ENCODE peak calls at places on chromosome 16, in five cellular contexts. O is CD4-positive, CD25-positive, alpha-beta regulatory T cell; F is stomach; U is uterus; T is Peyer's patch. V is an unnamed sample. For H3K4me1 and H3K9me3, the result is how much of the 10 kb centered on the place peaks cover.

GRCh38 chr16:4733747-4734062 is 366 bp downstream of the ANKS3 start:
- DNase-seq in O (no peak), F (no peak), U (no peak), T (no peak), V (no peak)

GRCh38 chr16:89686520-89687091 is at the start of gene CDK10:
- DNase-seq in O (peak), F (peak), U (peak), T (peak), V (peak)

GRCh38 chr16:82061861-82062525 is 26.9 kb downstream of the HSD17B2 start:
- DNase-seq in O (no peak), F (no peak), U (no peak), T (no peak), V (peak)

GRCh38 chr16:970379-970765 is 412 bp downstream of the LMF1 start:
- DNase-seq in O (no peak), F (no peak), U (no peak), T (no peak), V (no peak)

GRCh38 chr16:3992297-3993051 is 112.0 kb upstream of the CREBBP start:
- DNase-seq in O (no peak), F (no peak), U (no peak), T (no peak), V (no peak)

GRCh38 chr16:3065069-3065741 is at the start of gene IL32:
- DNase-seq in O (peak), F (peak), U (peak), T (peak), V (peak)

GRCh38 chr16:13471036-13471435 is 448.9 kb upstream of the ERCC4 start:
- DNase-seq in O (no peak), F (no peak), U (no peak), T (no peak), V (no peak)

GRCh38 chr16:74727903-74728302 is 27.2 kb upstream of the MLKL start:
- DNase-seq in O (no peak), F (no peak), U (no peak), T (no peak), V (no peak)

GRCh38 chr16:58733248-58733670 is 857 bp downstream of the GOT2 start:
- DNase-seq in O (no peak), F (no peak), U (no peak), T (no peak), V (no peak)

GRCh38 chr16:1996175-1996574 is 6.4 kb downstream of the SYNGR3 start:
- DNase-seq in O (no peak), F (no peak), U (no peak), T (no peak), V (no peak)

GRCh38 chr16:53052519-53053501 is at the start of gene CHD9NB:
- DNase-seq in O (no peak), F (no peak), U (no peak), T (peak), V (no peak)

GRCh38 chr16:6956511-6956910 is 376.1 kb upstream of the RBFOX1 start:
- DNase-seq in O (no peak), F (no peak), U (no peak), T (no peak), V (no peak)

GRCh38 chr16:72399811-72400210 is 227.9 kb upstream of the PMFBP1 start:
- DNase-seq in O (no peak), F (no peak), U (no peak), T (no peak), V (no peak)

GRCh38 chr16:27867122-27868110 is 196.1 kb downstream of the GSG1L start:
- DNase-seq in O (peak), F (peak), U (peak), T (peak), V (peak)

GRCh38 chr16:73014768-73015167 is 33.2 kb downstream of the ZFHX3 start:
- DNase-seq in O (no peak), F (no peak), U (no peak), T (no peak), V (no peak)

GRCh38 chr16:4830408-4830807 is 16.7 kb downstream of the GLYR1 start:
- DNase-seq in O (no peak), F (no peak), U (no peak), T (no peak), V (no peak)

GRCh38 chr16:3256146-3256875 is at the start of gene MEFV:
- DNase-seq in O (no peak), F (no peak), U (no peak), T (no peak), V (no peak)

GRCh38 chr16:7363397-7364053 is 30.9 kb downstream of the RBFOX1 start:
- DNase-seq in O (no peak), F (peak), U (no peak), T (no peak), V (no peak)

GRCh38 chr16:5041604-5042133 is 7.9 kb upstream of the NAGPA start:
- DNase-seq in O (no peak), F (no peak), U (no peak), T (peak), V (no peak)

GRCh38 chr16:21060027-21060510 is 90.6 kb downstream of the DNAH3 start:
- DNase-seq in O (no peak), F (peak), U (no peak), T (no peak), V (no peak)

GRCh38 chr16:85192233-85192632 is 80.0 kb upstream of the CIBAR2 start:
- DNase-seq in O (no peak), F (no peak), U (no peak), T (no peak), V (no peak)
- H3K4me1 ChIP-seq in O (under half), F (under half), U (under half), T (under half), V (under half)

GRCh38 chr16:61579195-61579594 is 457.0 kb downstream of the CDH8 start:
- DNase-seq in O (no peak), F (no peak), U (no peak), T (no peak), V (no peak)
- H3K9me3 ChIP-seq in O (under half), F (under half), U (under half), T (under half), V (under half)

DNA sequence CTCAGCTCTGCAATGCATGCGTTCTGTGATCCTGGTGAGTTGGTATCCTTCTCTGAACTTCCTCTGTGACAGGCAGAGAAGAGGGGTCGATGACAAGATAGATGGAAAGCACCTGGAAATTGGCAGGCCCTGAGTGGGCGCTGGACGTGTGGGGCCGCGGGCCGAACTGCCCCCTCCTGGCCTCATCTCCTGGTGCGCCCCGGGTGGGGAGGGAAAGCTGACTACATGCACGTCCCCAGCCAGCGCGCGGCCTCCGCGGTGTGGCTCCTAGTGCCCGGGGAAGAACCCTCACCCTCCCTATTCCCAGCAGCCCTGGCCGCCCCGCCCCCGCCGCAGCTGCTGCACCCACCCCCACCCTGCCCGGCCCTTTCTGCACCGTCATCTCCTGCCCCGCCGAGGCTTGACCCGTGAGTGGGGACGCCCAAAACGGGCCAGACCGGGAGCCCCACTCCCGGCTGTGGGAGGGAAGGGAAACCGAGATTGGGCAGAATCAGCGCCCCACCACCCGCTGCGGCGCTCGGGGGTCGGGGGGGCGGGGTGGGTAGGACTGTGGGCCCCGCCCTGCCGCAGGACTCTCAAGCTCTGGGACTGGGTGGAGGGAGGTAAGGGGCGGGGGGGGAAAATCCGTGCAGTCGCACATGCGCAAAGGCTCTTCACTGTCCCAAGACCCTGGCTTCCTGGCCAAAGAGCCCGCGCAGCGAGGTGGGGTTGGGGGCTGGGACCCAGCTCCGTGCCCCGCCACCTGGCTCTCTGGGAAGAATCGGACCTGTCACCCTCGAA is at the start of gene NOL3:
- DNase-seq in O (no peak), F (peak), U (peak), T (peak), V (no peak)
- H3K4me1 ChIP-seq in O (under half), F (under half), U (under half), T (under half), V (under half)

GRCh38 chr16:84876873-84877606 is 57.3 kb downstream of the CRISPLD2 start:
- DNase-seq in O (no peak), F (no peak), U (no peak), T (no peak), V (no peak)

GRCh38 chr16:84874983-84875382 is 55.2 kb downstream of the CRISPLD2 start:
- DNase-seq in O (no peak), F (no peak), U (no peak), T (no peak), V (no peak)

GRCh38 chr16:84875846-84876245 is 56.1 kb downstream of the CRISPLD2 start:
- DNase-seq in O (no peak), F (no peak), U (no peak), T (no peak), V (no peak)

GRCh38 chr16:84874004-84874435 is 54.2 kb downstream of the CRISPLD2 start:
- DNase-seq in O (no peak), F (no peak), U (no peak), T (no peak), V (no peak)

GRCh38 chr16:84874553-84874952 is 54.8 kb downstream of the CRISPLD2 start:
- DNase-seq in O (no peak), F (no peak), U (no peak), T (no peak), V (no peak)
- H3K9me3 ChIP-seq in O (under half), F (under half), U (under half), T (under half), V (under half)

DNA sequence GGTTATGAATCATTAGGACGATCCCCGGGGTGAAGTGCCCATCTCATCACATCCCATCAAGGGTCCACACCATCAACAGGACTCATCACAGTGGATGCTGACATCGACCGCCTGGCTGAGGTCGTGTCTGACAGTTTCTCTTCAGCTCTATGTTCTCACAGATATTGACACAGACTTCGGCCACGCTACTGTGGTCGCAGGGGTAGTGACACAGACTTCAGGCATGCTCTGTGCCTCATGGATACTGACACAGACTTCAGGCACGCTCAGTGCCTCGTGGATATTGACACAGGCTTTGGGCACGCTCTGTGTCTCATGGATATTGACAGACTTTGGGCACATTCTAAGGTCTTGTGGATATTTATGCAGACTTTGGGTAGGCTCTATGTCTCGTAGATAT is 50.1 kb downstream of the KLHDC4 start:
- DNase-seq in O (no peak), F (no peak), U (no peak), T (no peak), V (no peak)
- H3K4me1 ChIP-seq in O (under half), F (under half), U (under half), T (under half), V (under half)

DNA sequence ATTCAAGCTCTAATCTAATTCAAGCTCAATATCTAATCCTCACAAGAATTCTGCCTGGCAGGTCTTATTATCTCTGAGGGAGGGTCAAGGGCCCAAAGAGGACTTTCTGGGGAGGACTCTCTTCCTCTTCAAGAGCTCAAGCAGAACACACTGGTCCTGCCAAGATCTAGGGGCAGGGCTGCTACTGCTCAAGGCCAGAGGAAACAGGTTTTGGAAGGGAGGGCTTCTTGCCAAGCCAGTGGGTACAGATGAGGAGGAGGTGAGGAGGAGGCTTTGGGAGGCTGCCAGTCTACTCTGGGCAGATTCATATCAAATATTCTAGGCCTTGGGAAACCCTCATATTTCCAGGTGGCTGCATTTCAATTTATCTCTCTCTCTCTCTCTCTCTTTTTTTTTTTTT is 51.8 kb upstream of the IL34 start:
- DNase-seq in O (no peak), F (peak), U (peak), T (no peak), V (no peak)
- H3K9me3 ChIP-seq in O (under half), F (under half), U (under half), T (under half), V (under half)

GRCh38 chr16:30954993-30955392 is 2.6 kb upstream of the SETD1A start:
- DNase-seq in O (no peak), F (no peak), U (no peak), T (no peak), V (no peak)
- H3K4me1 ChIP-seq in O (under half), F (under half), U (under half), T (under half), V (under half)

DNA sequence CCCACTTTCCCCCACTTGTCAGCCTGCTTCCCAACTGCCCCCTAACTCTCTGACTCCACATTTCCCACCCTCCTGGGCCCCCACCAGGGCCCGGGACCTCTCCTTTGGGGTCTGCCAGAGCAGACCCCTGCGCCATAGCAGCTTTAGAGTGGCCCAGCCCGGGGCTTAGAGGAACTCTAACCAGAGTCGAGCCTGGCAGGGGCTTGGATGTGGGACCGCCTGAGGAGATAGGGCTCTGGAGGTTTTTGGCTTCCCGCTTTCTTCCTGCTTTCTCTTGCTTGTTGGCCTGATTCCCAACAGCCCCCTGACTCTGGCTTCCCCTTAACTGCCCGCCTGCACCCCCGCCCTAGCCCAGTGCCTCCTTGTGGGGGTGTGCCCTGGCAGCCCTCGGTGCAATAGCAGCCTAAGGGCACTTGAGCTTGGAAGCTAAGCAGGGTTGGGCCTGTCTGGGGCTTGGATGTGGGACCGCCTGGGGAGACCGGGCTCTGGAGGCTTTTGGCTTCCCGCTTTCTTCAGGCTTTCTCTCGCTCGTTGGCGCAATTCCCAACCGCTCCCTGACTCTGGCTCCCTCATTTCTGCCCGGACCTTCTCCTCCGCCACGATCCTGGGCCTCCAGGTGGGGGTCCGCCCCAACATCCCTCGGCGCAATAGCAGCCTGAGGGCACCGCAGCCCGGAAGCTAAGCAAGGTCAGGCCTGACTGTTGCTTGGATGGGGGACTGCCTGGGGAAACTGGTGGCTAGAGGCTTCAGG is 2292.0 kb downstream of the TP53TG3F start:
- DNase-seq in O (no peak), F (no peak), U (no peak), T (no peak), V (no peak)
- H3K9me3 ChIP-seq in O (under half), F (half or more), U (under half), T (under half), V (under half)

V was measured in CD8-positive, alpha-beta T cell.